ENCODE peak calls at places on chromosomes 4 and X, in four cellular contexts. M is HepG2, F is K562, T is GM12878. R is an unnamed sample.
A peak's percentile ranks its signal among the peaks of the same experiment; 100 is the strongest.

GRCh38 chrX:43813898-43814297 is 68.4 kb downstream of the MAOB start:
- DNase-seq in M (no peak), F (no peak), T (no peak), R (peak; percentile 10)

GRCh38 chr4:139922625-139923024 is 231.4 kb downstream of the MAML3 start:
- DNase-seq in M (no peak), F (no peak), T (no peak), R (no peak)

GRCh38 chrX:12225073-12225472 is 86.8 kb downstream of the FRMPD4 start:
- DNase-seq in M (no peak), F (no peak), T (no peak), R (no peak)

GRCh38 chrX:114924846-114925245 is 92.6 kb downstream of the IL13RA2 start:
- DNase-seq in M (no peak), F (no peak), T (no peak), R (no peak)

GRCh38 chr4:38805530-38806145 is 1.0 kb upstream of the TLR1 start:
- DNase-seq in M (no peak), F (no peak), T (peak; percentile 98), R (no peak)

GRCh38 chr4:57083107-57083506 is 27.1 kb downstream of the IGFBP7 start:
- DNase-seq in M (no peak), F (no peak), T (no peak), R (no peak)

GRCh38 chrX:10483191-10483808 is 137.1 kb downstream of the MID1 start:
- DNase-seq in M (no peak), F (no peak), T (no peak), R (no peak)

GRCh38 chrX:74514384-74514783 is 93.1 kb downstream of the SLC16A2 start:
- DNase-seq in M (peak; percentile 2), F (no peak), T (no peak), R (no peak)

GRCh38 chr4:37008199-37008598 is 236.3 kb upstream of the NWD2 start:
- DNase-seq in M (peak; percentile 94), F (no peak), T (no peak), R (no peak)

GRCh38 chr4:62028758-62029157 is 828.6 kb downstream of the ADGRL3 start:
- DNase-seq in M (no peak), F (no peak), T (no peak), R (no peak)

GRCh38 chrX:47191806-47192401 is 1.7 kb upstream of the UBA1 start:
- DNase-seq in M (no peak), F (no peak), T (no peak), R (no peak)

GRCh38 chr4:40990202-40990898 is 224.0 kb downstream of the APBB2 start:
- DNase-seq in M (peak; percentile 25), F (no peak), T (peak; percentile 53), R (peak; percentile 73)

GRCh38 chr4:181661090-181661489 is 582.1 kb upstream of the TENM3 start:
- DNase-seq in M (no peak), F (no peak), T (no peak), R (no peak)
- TF ChIP-seq SRF in M (no peak), F (no peak), T (no peak), R (no peak)

GRCh38 chrX:137565921-137566745 is at the start of gene ZIC3:
- DNase-seq in M (no peak), F (no peak), T (no peak), R (no peak)

GRCh38 chrX:137567474-137568232 is 1.7 kb downstream of the ZIC3 start:
- DNase-seq in M (no peak), F (no peak), T (no peak), R (no peak)

GRCh38 chrX:137566746-137567473 is 983 bp downstream of the ZIC3 start:
- DNase-seq in M (no peak), F (no peak), T (no peak), R (no peak)

GRCh38 chrX:137563681-137564651 is 2.0 kb upstream of the ZIC3 start:
- DNase-seq in M (no peak), F (no peak), T (no peak), R (no peak)

GRCh38 chrX:137565318-137565904 is 516 bp upstream of the ZIC3 start:
- DNase-seq in M (no peak), F (no peak), T (no peak), R (no peak)
- TF ChIP-seq ZBTB33 in M (no peak), F (no peak), T (no peak), R (no peak)

GRCh38 chr4:129603241-129603931 is 507.4 kb downstream of the C4orf33 start:
- DNase-seq in M (no peak), F (no peak), T (no peak), R (no peak)
- TF ChIP-seq SP1 in M (no peak), F (no peak), T (no peak), R (no peak)

GRCh38 chr4:141860974-141861373 is 224.6 kb downstream of the IL15 start:
- DNase-seq in M (no peak), F (no peak), T (no peak), R (peak; percentile 16)
- TF ChIP-seq SRF in M (no peak), F (no peak), T (no peak), R (no peak)

GRCh38 chr4:150009533-150009932 is 68.7 kb upstream of the DCLK2 start:
- DNase-seq in M (no peak), F (no peak), T (no peak), R (no peak)

GRCh38 chr4:150007512-150007911 is 70.7 kb upstream of the DCLK2 start:
- DNase-seq in M (no peak), F (no peak), T (no peak), R (peak; percentile 13)

GRCh38 chr4:150004481-150004880 is 73.8 kb upstream of the DCLK2 start:
- DNase-seq in M (no peak), F (no peak), T (no peak), R (no peak)

GRCh38 chr4:150005537-150005936 is 72.7 kb upstream of the DCLK2 start:
- DNase-seq in M (no peak), F (no peak), T (no peak), R (no peak)

DNA sequence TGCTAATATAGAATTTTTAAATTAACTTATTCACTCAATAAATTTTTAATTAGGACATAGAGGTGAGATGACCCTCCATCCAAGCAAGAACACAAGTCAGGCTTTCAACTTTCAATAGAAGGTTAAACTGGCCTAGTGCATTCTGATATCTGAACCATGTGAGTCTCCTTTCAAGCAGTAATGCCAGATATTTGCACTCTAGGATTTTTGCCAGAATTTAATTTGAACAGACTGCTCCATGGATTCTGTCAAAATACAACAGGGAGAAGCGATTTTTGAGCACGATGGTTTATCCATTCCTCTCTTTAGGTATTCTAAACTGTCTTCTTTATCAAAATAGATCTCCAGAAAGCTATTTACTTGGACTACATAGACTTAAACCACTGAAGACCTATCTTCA is 72.0 kb upstream of the DCLK2 start:
- DNase-seq in M (no peak), F (no peak), T (no peak), R (no peak)
- TF ChIP-seq ZBTB33 in M (no peak), F (no peak), T (no peak), R (no peak)

GRCh38 chrX:34275710-34276109 is 143.6 kb upstream of the FAM47A start:
- DNase-seq in M (no peak), F (no peak), T (no peak), R (no peak)
- TF ChIP-seq SP1 in M (no peak), F (no peak), T (no peak), R (no peak)

GRCh38 chrX:128816919-128817318 is 706.4 kb downstream of the SMARCA1 start:
- DNase-seq in M (peak; percentile 22), F (peak; percentile 8), T (no peak), R (no peak)
- TF ChIP-seq SRF in M (no peak), F (no peak), T (no peak), R (no peak)

GRCh38 chrX:119145241-119145653 is 17.6 kb upstream of the KIAA1210 start:
- DNase-seq in M (no peak), F (no peak), T (no peak), R (peak; percentile 12)
- TF ChIP-seq ZBTB33 in M (no peak), F (no peak), T (no peak), R (no peak)

R was measured in HCT116.